ENCODE peak calls at places on chromosomes 3 and 15, in six cellular contexts. U is SK-N-SH, B is HFFc6, L is HFF-Myc, F is A549, A is NCI-H345. M is an unnamed sample.

GRCh38 chr3:141278196-141279073 is 46.8 kb downstream of the PXYLP1 start:
- DNase-seq in F (no peak), A (no peak), U (no peak), L (no peak), B (no peak), M (no peak)

GRCh38 chr15:94522125-94522524 is 290.8 kb downstream of the MCTP2 start:
- DNase-seq in L (no peak), U (no peak), B (no peak), F (no peak), A (no peak), M (peak; percentile 19)

GRCh38 chr15:60605879-60606304 is 127.0 kb upstream of the ICE2 start:
- DNase-seq in B (peak; percentile 61), L (peak; percentile 48), F (no peak), A (no peak), U (peak; percentile 24), M (no peak)

GRCh38 chr3:114758828-114759709 is 388.0 kb downstream of the ZBTB20 start:
- DNase-seq in F (no peak), U (peak; percentile 17), A (no peak), L (no peak), B (peak; percentile 17), M (no peak)

GRCh38 chr3:69048990-69049389 is 3.1 kb downstream of the TMF1 start:
- DNase-seq in F (no peak), A (no peak), U (no peak), L (no peak), B (no peak), M (no peak)

GRCh38 chr15:82532991-82533481 is 7.2 kb downstream of the RPS17 start:
- DNase-seq in B (no peak), A (no peak), U (no peak), F (no peak), L (no peak), M (no peak)

GRCh38 chr15:39931615-39932014 is 2.3 kb upstream of the EIF2AK4 start:
- DNase-seq in L (no peak), A (no peak), F (no peak), B (no peak), U (no peak), M (no peak)

GRCh38 chr15:35061171-35062163 is 23.6 kb downstream of the NANOGP8 start:
- DNase-seq in B (no peak), L (no peak), F (no peak), A (no peak), U (no peak), M (peak; percentile 52)

GRCh38 chr3:185153170-185153733 is 392 bp upstream of the C3orf70 start:
- DNase-seq in A (peak; percentile 48), U (peak; percentile 73), L (no peak), B (no peak), F (no peak), M (peak; percentile 80)

GRCh38 chr3:129310111-129310601 is 31.5 kb downstream of the HMCES start:
- DNase-seq in A (no peak), B (no peak), F (no peak), L (no peak), U (no peak), M (no peak)

GRCh38 chr3:194964809-194965208 is 279.1 kb downstream of the FAM43A start:
- DNase-seq in A (no peak), B (no peak), U (no peak), F (no peak), L (no peak), M (peak; percentile 13)

GRCh38 chr15:70266412-70267089 is 168.8 kb upstream of the TLE3 start:
- DNase-seq in L (no peak), B (no peak), U (no peak), F (no peak), A (no peak), M (no peak)

GRCh38 chr15:38148476-38148875 is 104.2 kb upstream of the SPRED1 start:
- DNase-seq in A (no peak), L (no peak), F (no peak), B (no peak), U (no peak), M (no peak)

M was measured in GM23338.